ENCODE peak calls at places on chromosomes 4 and X, in seven cellular contexts. L, X, U, D, M, Y and Z are unnamed samples.

GRCh38 chr4:40200881-40201797 is 4.3 kb downstream of the RHOH start:
- DNase-seq in M (no peak), D (no peak), L (no peak), U (no peak), Y (no peak), X (no peak), Z (no peak)

GRCh38 chr4:74543247-74543670 is 98.3 kb downstream of the AREG start:
- DNase-seq in X (no peak), U (no peak), M (peak; percentile 9), L (no peak), D (no peak), Y (no peak), Z (no peak)

GRCh38 chr4:5773271-5773555 is 62.2 kb downstream of the EVC start:
- DNase-seq in U (peak; percentile 43), Y (peak; percentile 19), X (no peak), M (no peak), L (no peak), D (no peak), Z (no peak)

GRCh38 chrX:77785400-77785745 is 643 bp downstream of the ATRX start:
- DNase-seq in Y (no peak), X (no peak), M (no peak), U (no peak), L (no peak), D (peak; percentile 13), Z (peak; percentile 35)

GRCh38 chr4:56302775-56303174 is 84.5 kb downstream of the AASDH start:
- DNase-seq in U (no peak), X (no peak), M (no peak), D (no peak), L (no peak), Y (no peak), Z (no peak)

GRCh38 chr4:185817403-185817818 is 5.4 kb upstream of the SORBS2 start:
- DNase-seq in D (peak; percentile 61), U (no peak), Y (no peak), X (peak; percentile 84), L (no peak), M (no peak), Z (no peak)

GRCh38 chr4:101707596-101707995 is 82.9 kb upstream of the BANK1 start:
- DNase-seq in L (no peak), D (no peak), U (no peak), X (no peak), Y (no peak), M (no peak), Z (no peak)

GRCh38 chr4:133759428-133759827 is 442.2 kb downstream of the PABPC4L start:
- DNase-seq in M (no peak), U (no peak), Y (no peak), D (no peak), L (no peak), X (no peak), Z (no peak)

GRCh38 chr4:84965558-84966381 is 720 bp downstream of the WDFY3 start:
- DNase-seq in X (no peak), M (no peak), D (peak; percentile 34), L (peak; percentile 71), Y (peak; percentile 67), U (peak; percentile 81), Z (peak; percentile 66)

GRCh38 chrX:13109811-13110210 is 65.4 kb upstream of the FAM9C start:
- DNase-seq in Y (no peak), X (no peak), D (no peak), M (no peak), L (no peak), U (no peak), Z (no peak)

GRCh38 chr4:14184265-14184664 is 556.7 kb upstream of the BOD1L1 start:
- DNase-seq in U (no peak), X (no peak), M (no peak), Y (peak; percentile 74), D (no peak), L (no peak), Z (peak; percentile 16)

GRCh38 chr4:110165382-110166285 is 32.8 kb downstream of the ELOVL6 start:
- DNase-seq in L (no peak), U (no peak), D (peak; percentile 57), X (no peak), M (no peak), Y (no peak), Z (no peak)

GRCh38 chr4:53714377-53715140 is 123.3 kb upstream of the LNX1 start:
- DNase-seq in M (no peak), Y (no peak), U (no peak), L (no peak), D (no peak), X (no peak), Z (no peak)

GRCh38 chr4:141246683-141247429 is 26.2 kb downstream of the ZNF330 start:
- DNase-seq in X (no peak), U (no peak), Y (no peak), L (no peak), D (no peak), M (no peak), Z (no peak)

GRCh38 chr4:1683371-1683902 is 676 bp downstream of the FAM53A start:
- DNase-seq in L (no peak), U (no peak), D (peak; percentile 27), M (no peak), X (no peak), Y (peak; percentile 86), Z (peak; percentile 62)

GRCh38 chrX:21744721-21745120 is 13.2 kb downstream of the SMPX start:
- DNase-seq in Y (no peak), M (no peak), D (no peak), U (no peak), X (no peak), L (no peak), Z (no peak)

GRCh38 chrX:2185341-2186082 is 315.3 kb downstream of the DHRSX start:
- DNase-seq in D (no peak), U (peak; percentile 48), M (no peak), L (no peak), X (no peak), Y (no peak), Z (no peak)

GRCh38 chr4:78659264-78659663 is 107.7 kb downstream of the ANXA3 start:
- DNase-seq in U (no peak), M (no peak), Y (no peak), X (no peak), D (no peak), L (no peak), Z (no peak)

GRCh38 chrX:109856974-109857373 is 123.9 kb upstream of the ACSL4 start:
- DNase-seq in X (no peak), Y (no peak), M (no peak), D (no peak), L (no peak), U (no peak), Z (no peak)

GRCh38 chr4:80324171-80324570 is 11.4 kb upstream of the CFAP299 start:
- DNase-seq in D (no peak), L (no peak), X (no peak), Y (no peak), M (no peak), U (no peak), Z (no peak)

GRCh38 chrX:110853610-110854009 is 58.0 kb upstream of the CHRDL1 start:
- DNase-seq in Y (no peak), U (no peak), M (no peak), X (no peak), D (no peak), L (no peak), Z (no peak)

GRCh38 chr4:26885912-26886274 is 25.3 kb downstream of the STIM2 start:
- DNase-seq in L (no peak), D (no peak), X (no peak), U (no peak), Y (no peak), M (peak; percentile 65), Z (no peak)

GRCh38 chr4:26879805-26880204 is 19.2 kb downstream of the STIM2 start:
- DNase-seq in X (no peak), M (no peak), L (no peak), D (no peak), U (no peak), Y (no peak), Z (no peak)

GRCh38 chr4:26887809-26888208 is 27.2 kb downstream of the STIM2 start:
- DNase-seq in D (no peak), L (no peak), X (no peak), M (no peak), U (no peak), Y (no peak), Z (no peak)

GRCh38 chr4:26887143-26887542 is 26.5 kb downstream of the STIM2 start:
- DNase-seq in Y (no peak), U (no peak), M (no peak), X (no peak), D (no peak), L (no peak), Z (no peak)

DNA sequence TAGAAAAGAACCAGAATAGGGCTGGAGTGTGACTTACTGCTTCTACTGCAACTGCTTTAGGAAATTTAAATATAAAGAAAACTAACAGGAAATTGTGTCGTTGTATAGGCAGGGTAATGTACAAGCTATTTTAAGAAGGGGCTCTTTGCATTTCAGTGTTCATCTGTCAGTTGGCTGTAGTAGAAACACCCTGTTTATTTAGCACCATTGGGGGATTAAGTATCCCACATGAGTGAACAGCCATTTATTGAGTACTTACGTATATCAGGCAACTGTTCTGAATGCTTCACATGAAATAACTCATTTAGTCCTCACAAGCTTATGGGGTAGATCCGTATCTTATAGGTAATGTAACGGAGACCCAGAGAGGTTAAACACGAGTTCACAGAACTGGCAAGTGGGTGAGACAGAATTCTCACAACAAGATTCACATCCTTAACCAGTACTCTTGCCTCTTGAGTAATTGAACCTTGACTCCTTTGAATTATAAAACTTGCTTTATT is 23.9 kb downstream of the STIM2 start:
- DNase-seq in M (peak; percentile 53), X (no peak), L (no peak), U (no peak), D (no peak), Y (no peak), Z (no peak)
- H3K4me1 ChIP-seq in M (peaks cover 33% of the 10 kb centered on the region), X (no peaks in the 10 kb centered on the region), L (peaks cover 16% of the 10 kb centered on the region), U (no peaks in the 10 kb centered on the region), D (peaks cover 8% of the 10 kb centered on the region), Y (peaks cover 10% of the 10 kb centered on the region), Z (peaks cover 7% of the 10 kb centered on the region)

GRCh38 chrX:53683556-53684414 is 2.7 kb downstream of the HUWE1 start:
- DNase-seq in L (peak; percentile 95), Y (peak; percentile 98), X (peak; percentile 98), M (peak; percentile 95), U (peak; percentile 81), D (peak; percentile 94), Z (peak; percentile 91)
- TF ChIP-seq POLR2A in L (peak; percentile 48), Y (peak; percentile 42), X (no peak), M (peak; percentile 81), U (peak; percentile 81), D (peak; percentile 66), Z (peak; percentile 76)

DNA sequence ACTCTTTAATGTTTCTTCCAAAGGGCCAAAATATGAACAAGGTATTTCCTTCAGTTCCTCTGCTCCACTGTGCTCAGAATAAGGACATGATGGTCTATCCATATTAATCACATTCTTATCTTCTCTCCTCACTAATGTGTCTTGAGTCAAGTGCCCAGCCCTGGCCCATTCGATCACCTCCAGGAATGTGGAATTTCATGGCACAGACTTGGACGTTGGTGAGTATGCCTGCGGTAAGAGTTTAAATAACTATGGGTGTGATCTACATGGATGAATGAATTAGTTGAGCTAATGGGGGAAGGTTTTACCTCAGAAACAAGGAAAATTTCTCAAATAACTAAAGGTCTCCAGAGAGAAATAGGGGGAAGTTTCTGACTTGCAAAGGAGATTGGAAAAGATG is 174.0 kb downstream of the NPFFR2 start:
- DNase-seq in M (no peak), U (no peak), L (no peak), D (no peak), X (no peak), Y (no peak), Z (no peak)
- TF ChIP-seq EP300 in M (no peak), U (no peak), L (no peak), D (no peak), X (no peak), Y (no peak), Z (no peak)

GRCh38 chr4:26344901-26345300 is 24.1 kb downstream of the RBPJ start:
- DNase-seq in D (no peak), L (no peak), M (no peak), U (no peak), X (no peak), Y (no peak), Z (no peak)
- H3K4me1 ChIP-seq in D (no peaks in the 10 kb centered on the region), L (peaks cover 41% of the 10 kb centered on the region), M (peaks cover 16% of the 10 kb centered on the region), U (peaks cover 5% of the 10 kb centered on the region), X (peaks cover 65% of the 10 kb centered on the region), Y (peaks cover 65% of the 10 kb centered on the region), Z (peaks cover 15% of the 10 kb centered on the region)